ENCODE peak calls at places on chromosomes 4 and X, in eight cellular contexts. One of them, this sample, is unnamed. For H3K27me3 and H3K4me1, the result is how much of the 10 kb centered on the place peaks cover.

GRCh38 chr4:169707958-169708643 is 49.6 kb downstream of the HPF1 start:
- DNase-seq in right cardiac atrium: no peak
- DNase-seq in upper lobe of right lung: no peak
- DNase-seq in Peyer's patch: no peak
- DNase-seq in colonic mucosa: no peak
- DNase-seq in esophagus squamous epithelium: no peak
- DNase-seq in H9: no peak
- DNase-seq in uterus: no peak
- DNase-seq in this sample: no peak

GRCh38 chrX:85544609-85545008 is 165.1 kb upstream of the POF1B start:
- DNase-seq in right cardiac atrium: no peak
- DNase-seq in upper lobe of right lung: no peak
- DNase-seq in Peyer's patch: no peak
- DNase-seq in colonic mucosa: no peak
- DNase-seq in esophagus squamous epithelium: no peak
- DNase-seq in H9: no peak
- DNase-seq in uterus: no peak
- DNase-seq in this sample: no peak

GRCh38 chr4:81499840-81500239 is 28.1 kb upstream of the RASGEF1B start:
- DNase-seq in right cardiac atrium: no peak
- DNase-seq in upper lobe of right lung: no peak
- DNase-seq in Peyer's patch: no peak
- DNase-seq in colonic mucosa: no peak
- DNase-seq in esophagus squamous epithelium: no peak
- DNase-seq in H9: no peak
- DNase-seq in uterus: no peak
- DNase-seq in this sample: no peak

GRCh38 chr4:4849524-4850193 is 9.8 kb upstream of the MSX1 start:
- DNase-seq in right cardiac atrium: no peak
- DNase-seq in upper lobe of right lung: peak
- DNase-seq in Peyer's patch: peak
- DNase-seq in colonic mucosa: no peak
- DNase-seq in esophagus squamous epithelium: no peak
- DNase-seq in H9: no peak
- DNase-seq in uterus: no peak
- DNase-seq in this sample: no peak

GRCh38 chr4:52107336-52107735 is 56.2 kb downstream of the SPATA18 start:
- DNase-seq in right cardiac atrium: no peak
- DNase-seq in upper lobe of right lung: no peak
- DNase-seq in Peyer's patch: no peak
- DNase-seq in colonic mucosa: no peak
- DNase-seq in esophagus squamous epithelium: no peak
- DNase-seq in H9: no peak
- DNase-seq in uterus: no peak
- DNase-seq in this sample: no peak

GRCh38 chr4:74044676-74045075 is 6.2 kb upstream of the CXCL3 start:
- DNase-seq in right cardiac atrium: no peak
- DNase-seq in upper lobe of right lung: no peak
- DNase-seq in Peyer's patch: no peak
- DNase-seq in colonic mucosa: no peak
- DNase-seq in esophagus squamous epithelium: no peak
- DNase-seq in H9: no peak
- DNase-seq in uterus: no peak
- DNase-seq in this sample: no peak

GRCh38 chrX:149060921-149061320 is 444.2 kb downstream of the IDS start:
- DNase-seq in right cardiac atrium: no peak
- DNase-seq in upper lobe of right lung: no peak
- DNase-seq in Peyer's patch: no peak
- DNase-seq in colonic mucosa: no peak
- DNase-seq in esophagus squamous epithelium: no peak
- DNase-seq in H9: no peak
- DNase-seq in uterus: no peak
- DNase-seq in this sample: no peak

GRCh38 chrX:13235930-13236329 is 83.9 kb downstream of the ATXN3L start:
- DNase-seq in right cardiac atrium: no peak
- DNase-seq in upper lobe of right lung: no peak
- DNase-seq in Peyer's patch: no peak
- DNase-seq in colonic mucosa: no peak
- DNase-seq in esophagus squamous epithelium: no peak
- DNase-seq in H9: no peak
- DNase-seq in uterus: no peak
- DNase-seq in this sample: no peak

GRCh38 chrX:135170877-135171519 is at the start of gene CT55:
- DNase-seq in right cardiac atrium: no peak
- DNase-seq in upper lobe of right lung: no peak
- DNase-seq in Peyer's patch: no peak
- DNase-seq in colonic mucosa: no peak
- DNase-seq in esophagus squamous epithelium: no peak
- DNase-seq in H9: peak
- DNase-seq in uterus: no peak
- DNase-seq in this sample: no peak

GRCh38 chrX:131543774-131544173 is at the start of gene OR13H1:
- DNase-seq in right cardiac atrium: no peak
- DNase-seq in upper lobe of right lung: no peak
- DNase-seq in Peyer's patch: no peak
- DNase-seq in colonic mucosa: no peak
- DNase-seq in esophagus squamous epithelium: no peak
- DNase-seq in H9: no peak
- DNase-seq in uterus: no peak
- DNase-seq in this sample: no peak

GRCh38 chr4:4260185-4260751 is 12.2 kb upstream of the TMEM128 start:
- DNase-seq in right cardiac atrium: no peak
- DNase-seq in upper lobe of right lung: no peak
- DNase-seq in Peyer's patch: no peak
- DNase-seq in colonic mucosa: no peak
- DNase-seq in esophagus squamous epithelium: no peak
- DNase-seq in H9: no peak
- DNase-seq in uterus: no peak
- DNase-seq in this sample: no peak

GRCh38 chrX:19814240-19814639 is 73.2 kb downstream of the SH3KBP1 start:
- DNase-seq in right cardiac atrium: no peak
- DNase-seq in upper lobe of right lung: no peak
- DNase-seq in Peyer's patch: no peak
- DNase-seq in colonic mucosa: no peak
- DNase-seq in esophagus squamous epithelium: no peak
- DNase-seq in H9: peak
- DNase-seq in uterus: no peak
- DNase-seq in this sample: no peak

GRCh38 chr4:123399638-123400358 is 3.2 kb downstream of the SPRY1 start:
- DNase-seq in right cardiac atrium: no peak
- DNase-seq in upper lobe of right lung: no peak
- DNase-seq in Peyer's patch: no peak
- DNase-seq in colonic mucosa: no peak
- DNase-seq in esophagus squamous epithelium: no peak
- DNase-seq in H9: no peak
- DNase-seq in uterus: no peak
- DNase-seq in this sample: no peak

GRCh38 chr4:112173593-112174559 is 28.6 kb downstream of the FAM241A start:
- DNase-seq in right cardiac atrium: no peak
- DNase-seq in upper lobe of right lung: no peak
- DNase-seq in Peyer's patch: no peak
- DNase-seq in colonic mucosa: peak
- DNase-seq in esophagus squamous epithelium: no peak
- DNase-seq in H9: no peak
- DNase-seq in uterus: no peak
- DNase-seq in this sample: no peak

GRCh38 chrX:154040307-154040756 is 20.6 kb upstream of the IRAK1 start:
- DNase-seq in right cardiac atrium: no peak
- DNase-seq in upper lobe of right lung: no peak
- DNase-seq in Peyer's patch: no peak
- DNase-seq in colonic mucosa: no peak
- DNase-seq in esophagus squamous epithelium: no peak
- DNase-seq in H9: no peak
- DNase-seq in uterus: no peak
- DNase-seq in this sample: peak

GRCh38 chr4:120693817-120694216 is 228.7 kb downstream of the PRDM5 start:
- DNase-seq in right cardiac atrium: no peak
- DNase-seq in upper lobe of right lung: no peak
- DNase-seq in Peyer's patch: no peak
- DNase-seq in colonic mucosa: no peak
- DNase-seq in esophagus squamous epithelium: no peak
- DNase-seq in H9: no peak
- DNase-seq in uterus: no peak
- DNase-seq in this sample: no peak

GRCh38 chrX:30592846-30593245 is 15.3 kb upstream of the TASL start:
- DNase-seq in right cardiac atrium: no peak
- DNase-seq in upper lobe of right lung: no peak
- DNase-seq in Peyer's patch: no peak
- DNase-seq in colonic mucosa: no peak
- DNase-seq in esophagus squamous epithelium: no peak
- DNase-seq in H9: no peak
- DNase-seq in uterus: no peak
- DNase-seq in this sample: no peak

GRCh38 chr4:6992728-6993655 is 50.2 kb upstream of the TADA2B start:
- DNase-seq in right cardiac atrium: peak
- DNase-seq in upper lobe of right lung: no peak
- DNase-seq in Peyer's patch: no peak
- DNase-seq in colonic mucosa: no peak
- DNase-seq in esophagus squamous epithelium: no peak
- DNase-seq in H9: no peak
- DNase-seq in uterus: no peak
- DNase-seq in this sample: no peak

GRCh38 chrX:323721-324628 is 5.4 kb upstream of the GTPBP6 start:
- DNase-seq in right cardiac atrium: peak
- DNase-seq in upper lobe of right lung: peak
- DNase-seq in Peyer's patch: peak
- DNase-seq in colonic mucosa: no peak
- DNase-seq in esophagus squamous epithelium: no peak
- DNase-seq in H9: peak
- DNase-seq in uterus: no peak
- DNase-seq in this sample: peak

GRCh38 chr4:48905363-48906015 is 1.1 kb downstream of the OCIAD2 start:
- DNase-seq in right cardiac atrium: no peak
- DNase-seq in upper lobe of right lung: no peak
- DNase-seq in Peyer's patch: peak
- DNase-seq in colonic mucosa: peak
- DNase-seq in esophagus squamous epithelium: no peak
- DNase-seq in H9: no peak
- DNase-seq in uterus: no peak
- DNase-seq in this sample: no peak

GRCh38 chr4:6179362-6179761 is 21.0 kb downstream of the JAKMIP1 start:
- DNase-seq in right cardiac atrium: no peak
- DNase-seq in upper lobe of right lung: no peak
- DNase-seq in Peyer's patch: no peak
- DNase-seq in colonic mucosa: no peak
- DNase-seq in esophagus squamous epithelium: no peak
- DNase-seq in H9: no peak
- DNase-seq in uterus: no peak
- DNase-seq in this sample: no peak

GRCh38 chrX:152905081-152905420 is 7.2 kb downstream of the ZNF185 start:
- DNase-seq in right cardiac atrium: peak
- DNase-seq in upper lobe of right lung: peak
- DNase-seq in Peyer's patch: no peak
- DNase-seq in colonic mucosa: no peak
- DNase-seq in esophagus squamous epithelium: no peak
- DNase-seq in H9: no peak
- DNase-seq in uterus: no peak
- DNase-seq in this sample: peak

GRCh38 chrX:97547873-97548578 is 664.3 kb downstream of the RPA4 start:
- DNase-seq in right cardiac atrium: no peak
- DNase-seq in upper lobe of right lung: no peak
- DNase-seq in Peyer's patch: no peak
- DNase-seq in colonic mucosa: no peak
- DNase-seq in esophagus squamous epithelium: no peak
- DNase-seq in H9: no peak
- DNase-seq in uterus: no peak
- DNase-seq in this sample: no peak

GRCh38 chrX:64977051-64977450 is 801 bp upstream of the ZC4H2 start:
- DNase-seq in right cardiac atrium: no peak
- DNase-seq in upper lobe of right lung: no peak
- DNase-seq in Peyer's patch: no peak
- DNase-seq in colonic mucosa: no peak
- DNase-seq in esophagus squamous epithelium: no peak
- DNase-seq in H9: no peak
- DNase-seq in uterus: no peak
- DNase-seq in this sample: no peak

GRCh38 chr4:42313872-42314271 is 83.4 kb upstream of the SHISA3 start:
- DNase-seq in right cardiac atrium: no peak
- DNase-seq in upper lobe of right lung: no peak
- DNase-seq in Peyer's patch: no peak
- DNase-seq in colonic mucosa: no peak
- DNase-seq in esophagus squamous epithelium: no peak
- DNase-seq in H9: no peak
- DNase-seq in uterus: no peak
- DNase-seq in this sample: no peak
- H3K27me3 ChIP-seq in right cardiac atrium: under half
- H3K27me3 ChIP-seq in upper lobe of right lung: under half
- H3K27me3 ChIP-seq in Peyer's patch: under half
- H3K27me3 ChIP-seq in colonic mucosa: under half
- H3K27me3 ChIP-seq in esophagus squamous epithelium: under half
- H3K27me3 ChIP-seq in H9: under half
- H3K27me3 ChIP-seq in uterus: under half
- H3K27me3 ChIP-seq in this sample: under half

GRCh38 chrX:1853916-1854315 is 239.1 kb downstream of the ASMT start:
- DNase-seq in right cardiac atrium: no peak
- DNase-seq in upper lobe of right lung: no peak
- DNase-seq in Peyer's patch: no peak
- DNase-seq in colonic mucosa: no peak
- DNase-seq in esophagus squamous epithelium: no peak
- DNase-seq in H9: no peak
- DNase-seq in uterus: no peak
- DNase-seq in this sample: no peak
- H3K4me1 ChIP-seq in right cardiac atrium: under half
- H3K4me1 ChIP-seq in upper lobe of right lung: under half
- H3K4me1 ChIP-seq in Peyer's patch: under half
- H3K4me1 ChIP-seq in colonic mucosa: under half
- H3K4me1 ChIP-seq in esophagus squamous epithelium: under half
- H3K4me1 ChIP-seq in H9: under half
- H3K4me1 ChIP-seq in uterus: under half
- H3K4me1 ChIP-seq in this sample: under half

GRCh38 chr4:185837415-185838103 is 25.6 kb upstream of the SORBS2 start:
- DNase-seq in right cardiac atrium: no peak
- DNase-seq in upper lobe of right lung: no peak
- DNase-seq in Peyer's patch: no peak
- DNase-seq in colonic mucosa: no peak
- DNase-seq in esophagus squamous epithelium: no peak
- DNase-seq in H9: no peak
- DNase-seq in uterus: no peak
- DNase-seq in this sample: no peak
- H3K27ac ChIP-seq in right cardiac atrium: peak
- H3K27ac ChIP-seq in upper lobe of right lung: peak
- H3K27ac ChIP-seq in Peyer's patch: no peak
- H3K27ac ChIP-seq in colonic mucosa: no peak
- H3K27ac ChIP-seq in esophagus squamous epithelium: peak
- H3K27ac ChIP-seq in H9: peak
- H3K27ac ChIP-seq in uterus: no peak
- H3K27ac ChIP-seq in this sample: peak

GRCh38 chr4:8588196-8588470 is 4.4 kb upstream of the CPZ start:
- DNase-seq in right cardiac atrium: no peak
- DNase-seq in upper lobe of right lung: no peak
- DNase-seq in Peyer's patch: no peak
- DNase-seq in colonic mucosa: no peak
- DNase-seq in esophagus squamous epithelium: no peak
- DNase-seq in H9: no peak
- DNase-seq in uterus: no peak
- DNase-seq in this sample: no peak
- H3K27me3 ChIP-seq in right cardiac atrium: under half
- H3K27me3 ChIP-seq in upper lobe of right lung: under half
- H3K27me3 ChIP-seq in Peyer's patch: under half
- H3K27me3 ChIP-seq in colonic mucosa: under half
- H3K27me3 ChIP-seq in esophagus squamous epithelium: half or more
- H3K27me3 ChIP-seq in H9: under half
- H3K27me3 ChIP-seq in uterus: under half
- H3K27me3 ChIP-seq in this sample: under half

This sample was measured in adrenal gland.